ENCODE peak calls at places on chromosome 10, in ten cellular contexts. X is SHP77 treated with DMSO at 0.1 percent for 48 hours; C is memory B cell; Z is ELF-1; R is CD8-positive, alpha-beta T cell; B is HS-5; U is aorta; J is psoas muscle; Q is GM12891; M is fibroblast of gingiva. D is an unnamed sample.

GRCh38 chr10:70655316-70655715 is 17.0 kb upstream of the ADAMTS14 start:
- DNase-seq in X (no peak), C (no peak), Z (no peak), R (no peak), B (no peak), U (no peak), J (no peak), Q (no peak), M (no peak), D (no peak)

GRCh38 chr10:102523250-102524029 is 19.7 kb downstream of the SUFU start:
- DNase-seq in X (no peak), C (no peak), Z (no peak), R (no peak), B (no peak), U (peak), J (peak), Q (no peak), M (peak), D (no peak)

GRCh38 chr10:79139124-79139835 is 70.5 kb downstream of the ZMIZ1 start:
- DNase-seq in X (no peak), C (no peak), Z (no peak), R (no peak), B (no peak), U (peak), J (peak), Q (no peak), M (peak), D (no peak)

GRCh38 chr10:116118851-116119250 is 154.2 kb downstream of the GFRA1 start:
- DNase-seq in X (no peak), C (no peak), Z (no peak), R (no peak), B (no peak), U (no peak), J (no peak), Q (no peak), M (no peak), D (no peak)

GRCh38 chr10:124537166-124537725 is 75.6 kb downstream of the LHPP start:
- DNase-seq in X (no peak), C (no peak), Z (no peak), R (no peak), B (no peak), U (no peak), J (no peak), Q (no peak), M (no peak), D (no peak)

GRCh38 chr10:117503170-117503885 is 39.2 kb upstream of the EMX2 start:
- DNase-seq in X (no peak), C (no peak), Z (peak), R (no peak), B (no peak), U (no peak), J (no peak), Q (no peak), M (peak), D (no peak)

GRCh38 chr10:28130267-28130666 is 131.4 kb upstream of the ODAD2 start:
- DNase-seq in X (no peak), C (no peak), Z (no peak), R (no peak), B (no peak), U (no peak), J (no peak), Q (no peak), M (peak), D (no peak)

GRCh38 chr10:33963656-33964175 is 629.2 kb upstream of the NRP1 start:
- DNase-seq in X (no peak), C (no peak), Z (no peak), R (no peak), B (no peak), U (no peak), J (no peak), Q (no peak), M (peak), D (no peak)